ENCODE peak calls at places on chromosomes 13 and 19, in ten cellular contexts. X, J, U, R, K, T, G, F, W and I are unnamed samples.

GRCh38 chr19:38321646-38322323 is 2.1 kb downstream of the KCNK6 start:
- DNase-seq in X (no peak), J (no peak), U (no peak), R (peak), K (no peak), T (no peak), G (peak), F (no peak), W (peak), I (no peak)

GRCh38 chr13:112994781-112995355 is 25.9 kb downstream of the MCF2L start:
- DNase-seq in X (no peak), J (no peak), U (no peak), R (no peak), K (no peak), T (no peak), G (no peak), F (no peak), W (no peak), I (no peak)

GRCh38 chr13:78404961-78405360 is 198.4 kb downstream of the POU4F1 start:
- DNase-seq in X (no peak), J (no peak), U (no peak), R (no peak), K (no peak), T (no peak), G (no peak), F (no peak), W (no peak), I (no peak)

GRCh38 chr19:10260141-10260584 is 8.1 kb downstream of the MRPL4 start:
- DNase-seq in X (no peak), J (peak), U (no peak), R (no peak), K (no peak), T (no peak), G (no peak), F (no peak), W (no peak), I (no peak)

GRCh38 chr13:91135949-91136348 is 211.5 kb upstream of the MIR17HG start:
- DNase-seq in X (no peak), J (no peak), U (no peak), R (no peak), K (no peak), T (no peak), G (no peak), F (no peak), W (no peak), I (no peak)

GRCh38 chr13:51806571-51806970 is 2.6 kb upstream of the DHRS12 start:
- DNase-seq in X (no peak), J (no peak), U (no peak), R (no peak), K (no peak), T (no peak), G (no peak), F (no peak), W (no peak), I (peak)

GRCh38 chr19:10346509-10346908 is 7.1 kb upstream of the ICAM3 start:
- DNase-seq in X (no peak), J (no peak), U (no peak), R (no peak), K (no peak), T (no peak), G (no peak), F (no peak), W (no peak), I (no peak)

GRCh38 chr19:375395-376110 is 31.0 kb upstream of the MIER2 start:
- DNase-seq in X (no peak), J (no peak), U (no peak), R (no peak), K (no peak), T (no peak), G (no peak), F (no peak), W (no peak), I (no peak)

GRCh38 chr19:32673573-32673972 is 1.4 kb downstream of the ANKRD27 start:
- DNase-seq in X (no peak), J (no peak), U (no peak), R (no peak), K (no peak), T (no peak), G (no peak), F (no peak), W (no peak), I (no peak)

GRCh38 chr13:39767791-39768564 is 112.5 kb downstream of the COG6 start:
- DNase-seq in X (peak), J (no peak), U (no peak), R (no peak), K (no peak), T (no peak), G (no peak), F (no peak), W (no peak), I (no peak)

GRCh38 chr13:82323101-82323500 is 1559.2 kb downstream of the SLITRK1 start:
- DNase-seq in X (no peak), J (no peak), U (no peak), R (no peak), K (no peak), T (no peak), G (no peak), F (no peak), W (no peak), I (no peak)

DNA sequence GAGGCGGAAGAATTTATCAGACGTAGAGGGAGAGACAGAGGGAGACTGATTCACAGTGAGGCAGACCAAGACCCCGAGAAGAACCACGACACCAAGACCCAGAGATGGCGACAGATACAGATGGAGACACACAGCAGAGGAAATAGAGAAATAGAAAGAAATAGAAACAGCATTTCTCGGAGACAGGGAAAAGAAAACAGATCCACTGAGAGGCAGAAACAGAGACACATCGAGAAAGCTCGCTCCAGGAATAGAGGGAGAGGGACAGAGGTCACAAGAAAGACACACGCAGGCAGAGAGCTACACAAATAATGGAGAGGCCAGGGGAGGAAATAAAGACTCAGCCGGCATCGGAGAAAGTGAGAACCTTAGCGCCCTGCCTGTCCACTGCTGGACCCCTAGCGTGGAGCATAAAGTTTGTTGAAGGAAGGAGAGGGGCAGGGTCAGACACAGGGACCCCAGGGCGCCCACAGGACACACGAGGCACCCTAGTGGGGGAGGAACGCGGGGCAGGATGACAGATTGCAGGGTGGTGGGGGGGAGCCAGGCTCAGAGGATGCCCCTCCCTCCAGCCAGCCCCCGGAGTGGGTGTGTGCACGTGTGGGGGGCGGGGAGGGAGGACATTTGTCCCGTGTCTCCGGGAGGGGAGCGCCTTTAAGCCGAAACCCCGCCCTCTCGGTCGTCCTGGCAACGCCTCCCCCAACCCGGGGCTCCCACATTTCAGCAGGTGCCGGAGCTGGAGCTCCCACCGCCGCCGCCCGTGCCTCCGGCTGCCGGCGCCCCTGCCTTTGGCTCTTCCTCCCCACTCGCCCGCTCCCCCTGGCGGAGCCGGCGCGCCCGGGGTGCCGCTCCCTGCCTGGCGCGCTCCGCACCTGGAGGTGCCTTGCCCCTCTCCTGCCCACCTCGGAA is at the start of gene PRKCG:
- DNase-seq in X (peak), J (no peak), U (no peak), R (peak), K (peak), T (no peak), G (peak), F (peak), W (peak), I (peak)
- H3K4me3 ChIP-seq in X (no peak), J (peak), U (peak), R (peak), K (peak), T (peak), G (peak), F (peak), W (peak), I (no peak)

GRCh38 chr13:25097426-25097825 is 1.5 kb downstream of the PABPC3 start:
- DNase-seq in X (no peak), J (no peak), U (no peak), R (no peak), K (no peak), T (no peak), G (no peak), F (no peak), W (no peak), I (no peak)

GRCh38 chr13:25095862-25096453 is at the start of gene PABPC3:
- DNase-seq in X (no peak), J (no peak), U (no peak), R (no peak), K (no peak), T (no peak), G (no peak), F (no peak), W (no peak), I (no peak)
- H3K4me3 ChIP-seq in X (no peak), J (no peak), U (no peak), R (no peak), K (no peak), T (peak), G (no peak), F (no peak), W (no peak), I (no peak)

DNA sequence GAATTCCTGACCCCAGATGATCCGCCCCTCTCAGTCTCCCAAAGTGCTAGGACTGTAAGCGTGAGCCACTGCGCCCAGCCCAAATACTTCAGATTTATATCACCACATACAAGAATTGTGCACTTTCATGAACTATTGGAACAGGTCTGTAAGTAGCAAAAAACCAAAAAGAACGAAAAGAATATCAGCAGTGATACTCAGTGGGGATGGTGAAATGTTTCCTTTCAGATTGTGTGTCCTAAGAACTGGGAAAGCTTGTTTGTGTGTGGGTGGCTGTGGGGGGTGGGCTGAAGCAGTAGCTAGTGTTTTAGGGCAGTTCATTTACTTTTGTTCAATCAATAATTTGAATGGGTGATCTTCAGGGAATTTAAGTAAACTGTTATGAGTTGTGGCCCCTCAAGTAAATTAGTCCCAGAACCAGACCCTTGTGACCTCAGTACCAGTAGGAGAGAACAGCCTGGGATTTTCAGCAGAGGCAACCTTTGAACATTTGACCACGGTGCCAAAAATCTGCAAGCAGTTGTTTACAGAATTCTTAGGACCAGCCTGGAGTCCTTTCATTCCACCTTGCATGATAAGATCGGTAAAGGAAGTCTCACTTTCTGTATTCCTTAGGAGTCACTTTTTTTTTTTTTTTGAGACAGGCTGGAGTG is 106.6 kb downstream of the LRCH1 start:
- DNase-seq in X (no peak), J (no peak), U (no peak), R (no peak), K (no peak), T (no peak), G (no peak), F (no peak), W (no peak), I (peak)
- H3K4me3 ChIP-seq in X (no peak), J (no peak), U (no peak), R (no peak), K (no peak), T (no peak), G (no peak), F (no peak), W (no peak), I (no peak)

GRCh38 chr19:13006431-13007281 is 11.4 kb downstream of the NFIX start:
- DNase-seq in X (no peak), J (no peak), U (no peak), R (peak), K (no peak), T (no peak), G (no peak), F (no peak), W (no peak), I (no peak)

GRCh38 chr19:13005861-13006370 is 10.6 kb downstream of the NFIX start:
- DNase-seq in X (no peak), J (no peak), U (no peak), R (no peak), K (no peak), T (no peak), G (no peak), F (no peak), W (no peak), I (no peak)

GRCh38 chr19:13008926-13009787 is 13.9 kb downstream of the NFIX start:
- DNase-seq in X (no peak), J (no peak), U (no peak), R (no peak), K (no peak), T (no peak), G (no peak), F (no peak), W (no peak), I (no peak)

GRCh38 chr19:13005253-13005652 is 10.0 kb downstream of the NFIX start:
- DNase-seq in X (no peak), J (no peak), U (no peak), R (no peak), K (no peak), T (no peak), G (no peak), F (no peak), W (no peak), I (no peak)

GRCh38 chr19:13007292-13008045 is 12.2 kb downstream of the NFIX start:
- DNase-seq in X (peak), J (no peak), U (no peak), R (peak), K (no peak), T (no peak), G (peak), F (no peak), W (peak), I (peak)
- H3K4me3 ChIP-seq in X (no peak), J (no peak), U (no peak), R (peak), K (no peak), T (no peak), G (peak), F (no peak), W (no peak), I (no peak)

GRCh38 chr19:17393914-17394313 is at the start of gene CCDC194:
- DNase-seq in X (no peak), J (no peak), U (no peak), R (peak), K (no peak), T (no peak), G (no peak), F (no peak), W (no peak), I (no peak)

GRCh38 chr19:17398902-17399527 is 5.0 kb upstream of the CCDC194 start:
- DNase-seq in X (no peak), J (no peak), U (no peak), R (no peak), K (no peak), T (no peak), G (no peak), F (no peak), W (no peak), I (no peak)

GRCh38 chr19:17391371-17392151 is 2.4 kb downstream of the CCDC194 start:
- DNase-seq in X (no peak), J (no peak), U (no peak), R (no peak), K (no peak), T (no peak), G (no peak), F (no peak), W (no peak), I (no peak)

GRCh38 chr19:17390665-17391370 is 3.2 kb downstream of the CCDC194 start:
- DNase-seq in X (peak), J (peak), U (peak), R (peak), K (peak), T (peak), G (peak), F (peak), W (peak), I (peak)

DNA sequence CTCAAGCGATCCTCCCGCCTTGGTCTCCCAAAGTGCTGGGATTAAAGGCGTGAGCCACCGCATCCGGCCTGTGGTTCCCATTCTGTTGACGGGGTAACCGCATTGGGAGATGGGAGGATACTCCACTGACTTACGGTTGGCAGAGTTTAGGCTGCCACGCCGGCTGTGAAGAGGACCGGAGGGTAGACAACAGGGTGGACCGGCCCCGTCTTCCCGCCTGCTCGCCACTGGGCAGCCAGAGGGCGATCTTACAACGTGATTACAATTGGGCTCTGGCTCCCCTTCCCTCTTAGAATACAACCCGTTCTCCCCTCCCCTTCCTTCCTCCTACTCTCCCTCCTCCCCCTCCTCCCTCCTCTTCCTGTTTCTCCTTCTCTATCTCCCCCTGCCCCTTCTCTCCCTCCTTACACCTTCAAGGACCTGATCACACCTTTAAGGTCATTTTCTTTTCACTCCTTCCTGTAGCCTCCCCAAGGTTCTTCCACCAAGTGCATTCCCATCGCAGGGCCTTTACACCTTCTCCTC is 957 bp upstream of the CCDC194 start:
- DNase-seq in X (peak), J (peak), U (peak), R (peak), K (no peak), T (no peak), G (peak), F (peak), W (peak), I (no peak)
- H3K4me3 ChIP-seq in X (no peak), J (peak), U (no peak), R (no peak), K (no peak), T (no peak), G (no peak), F (no peak), W (no peak), I (no peak)

GRCh38 chr13:31904941-31905824 is 126.4 kb upstream of the FRY start:
- DNase-seq in X (no peak), J (no peak), U (no peak), R (no peak), K (no peak), T (no peak), G (no peak), F (no peak), W (no peak), I (no peak)

GRCh38 chr13:31909889-31910551 is 121.6 kb upstream of the FRY start:
- DNase-seq in X (no peak), J (peak), U (peak), R (peak), K (peak), T (peak), G (no peak), F (peak), W (no peak), I (no peak)

GRCh38 chr13:31910633-31911032 is 120.9 kb upstream of the FRY start:
- DNase-seq in X (no peak), J (no peak), U (no peak), R (no peak), K (no peak), T (no peak), G (no peak), F (no peak), W (no peak), I (no peak)

GRCh38 chr13:31905896-31906295 is 125.7 kb upstream of the FRY start:
- DNase-seq in X (no peak), J (no peak), U (no peak), R (no peak), K (no peak), T (no peak), G (no peak), F (no peak), W (no peak), I (no peak)

DNA sequence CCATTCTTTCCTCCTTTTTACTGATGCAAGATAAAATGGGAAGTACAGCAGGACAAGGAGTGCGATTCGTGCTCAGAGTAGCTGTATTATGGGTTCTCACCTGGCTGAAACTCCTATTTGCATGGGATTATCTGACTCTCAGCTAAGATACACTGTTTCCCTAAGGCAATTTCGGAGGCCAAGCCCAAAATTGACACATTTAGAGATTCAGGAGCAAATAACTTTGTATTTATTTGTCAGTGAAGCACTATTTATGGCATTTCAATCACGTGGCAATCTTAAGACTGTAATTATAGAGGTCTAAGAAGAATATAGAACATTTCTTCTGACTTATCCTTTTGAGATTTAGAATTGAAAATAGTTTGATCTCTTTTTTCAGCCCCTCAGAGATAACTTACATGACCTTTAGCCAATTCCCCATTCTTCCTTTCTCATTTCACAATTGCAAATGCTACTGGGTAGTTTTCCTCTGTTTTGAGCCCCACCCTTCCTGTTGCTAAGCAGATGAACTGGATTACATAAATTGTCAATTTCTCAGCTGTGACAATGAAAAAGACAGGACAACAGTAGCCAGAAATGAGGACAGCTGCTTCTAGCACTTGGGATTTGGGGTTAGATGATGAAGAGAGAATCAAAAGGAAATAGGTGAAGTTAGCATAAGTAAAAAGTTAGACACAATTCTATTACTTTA is 122.7 kb upstream of the FRY start:
- DNase-seq in X (no peak), J (no peak), U (no peak), R (no peak), K (no peak), T (no peak), G (no peak), F (no peak), W (no peak), I (no peak)
- H3K4me3 ChIP-seq in X (no peak), J (no peak), U (no peak), R (no peak), K (no peak), T (no peak), G (no peak), F (no peak), W (no peak), I (no peak)

GRCh38 chr19:40054632-40055031 is 1.4 kb downstream of the ZNF780B start:
- DNase-seq in X (no peak), J (no peak), U (no peak), R (no peak), K (no peak), T (no peak), G (no peak), F (no peak), W (no peak), I (no peak)
- H3K4me3 ChIP-seq in X (no peak), J (no peak), U (no peak), R (no peak), K (peak), T (peak), G (peak), F (no peak), W (peak), I (peak)

GRCh38 chr19:29092712-29093552 is 120.0 kb downstream of the UQCRFS1 start:
- DNase-seq in X (no peak), J (no peak), U (no peak), R (no peak), K (no peak), T (no peak), G (no peak), F (no peak), W (no peak), I (no peak)
- H3K4me3 ChIP-seq in X (no peak), J (no peak), U (no peak), R (no peak), K (no peak), T (no peak), G (no peak), F (no peak), W (no peak), I (no peak)

GRCh38 chr13:96621634-96622033 is 372.6 kb downstream of the OXGR1 start:
- DNase-seq in X (no peak), J (no peak), U (no peak), R (no peak), K (no peak), T (no peak), G (no peak), F (no peak), W (no peak), I (no peak)
- H3K4me3 ChIP-seq in X (no peak), J (no peak), U (no peak), R (no peak), K (no peak), T (no peak), G (no peak), F (no peak), W (no peak), I (no peak)